ENCODE peak calls at places on chromosomes 12 and 14, in four cellular contexts. T, I, W and L are unnamed samples.

GRCh38 chr12:106303202-106303820 is 778 bp downstream of the TCP11L2 start:
- DNase-seq in I (peak; percentile 82), W (peak; percentile 85), T (peak; percentile 93), L (peak; percentile 83)

GRCh38 chr12:117188961-117189724 is 1.1 kb downstream of the FBXO21 start:
- DNase-seq in I (no peak), W (peak; percentile 61), T (no peak), L (no peak)

GRCh38 chr14:43621282-43621681 is 885.8 kb downstream of the FSCB start:
- DNase-seq in I (no peak), W (no peak), T (no peak), L (no peak)

GRCh38 chr14:88562831-88563686 is at the start of gene ZC3H14:
- DNase-seq in T (peak; percentile 96), W (peak; percentile 88), I (peak; percentile 89), L (peak; percentile 93)

GRCh38 chr12:508795-509194 is 49.1 kb downstream of the B4GALNT3 start:
- DNase-seq in W (no peak), T (no peak), I (peak; percentile 66), L (no peak)

GRCh38 chr14:92259613-92260357 is 63.2 kb upstream of the SLC24A4 start:
- DNase-seq in T (no peak), W (no peak), I (no peak), L (no peak)

GRCh38 chr14:82385043-82385442 is 851.4 kb upstream of the SEL1L start:
- DNase-seq in I (no peak), T (no peak), W (peak; percentile 0), L (no peak)

GRCh38 chr12:2963760-2964292 is 4.6 kb downstream of the TEAD4 start:
- DNase-seq in T (no peak), W (peak; percentile 18), I (no peak), L (no peak)

GRCh38 chr14:73935666-73936065 is 14.2 kb downstream of the FAM161B start:
- DNase-seq in I (no peak), W (peak; percentile 45), T (no peak), L (no peak)

GRCh38 chr14:100297320-100298300 is 8.6 kb downstream of the SLC25A29 start:
- DNase-seq in W (peak; percentile 89), T (no peak), I (no peak), L (no peak)

GRCh38 chr14:64702493-64703392 is 1.5 kb upstream of the PLEKHG3 start:
- DNase-seq in W (no peak), I (peak; percentile 80), T (no peak), L (no peak)

GRCh38 chr14:80996049-80996901 is 40.9 kb downstream of the TSHR start:
- DNase-seq in W (peak; percentile 93), T (no peak), I (peak; percentile 31), L (no peak)

GRCh38 chr14:77991128-77991772 is 178.9 kb upstream of the NRXN3 start:
- DNase-seq in I (no peak), W (no peak), T (peak; percentile 17), L (no peak)

GRCh38 chr12:89085421-89085820 is 266.9 kb downstream of the DUSP6 start:
- DNase-seq in W (no peak), T (no peak), I (no peak), L (no peak)

GRCh38 chr14:30572237-30572636 is 13.3 kb downstream of the G2E3 start:
- DNase-seq in I (no peak), W (no peak), T (no peak), L (no peak)

GRCh38 chr14:21039585-21040369 is 2.4 kb upstream of the RNASE7 start:
- DNase-seq in T (no peak), I (peak; percentile 37), W (peak; percentile 88), L (no peak)

GRCh38 chr12:86666311-86666710 is 410.1 kb upstream of the MGAT4C start:
- DNase-seq in T (no peak), I (no peak), W (peak; percentile 10), L (no peak)

GRCh38 chr14:32561520-32561919 is 232.4 kb downstream of the AKAP6 start:
- DNase-seq in I (no peak), T (no peak), W (peak; percentile 26), L (no peak)

GRCh38 chr14:99541677-99542470 is 60.7 kb downstream of the CCNK start:
- DNase-seq in T (no peak), I (no peak), W (no peak), L (no peak)

GRCh38 chr14:66752109-66752508 is 244.2 kb downstream of the GPHN start:
- DNase-seq in I (no peak), W (peak; percentile 3), T (no peak), L (no peak)

GRCh38 chr12:32418903-32419519 is 19.7 kb downstream of the FGD4 start:
- DNase-seq in I (no peak), W (no peak), T (peak; percentile 40), L (no peak)

GRCh38 chr12:132282950-132283771 is 46.2 kb downstream of the GALNT9 start:
- DNase-seq in T (no peak), W (no peak), I (peak; percentile 65), L (no peak)

GRCh38 chr12:95736631-95737030 is 53.9 kb downstream of the NTN4 start:
- DNase-seq in T (no peak), I (no peak), W (no peak), L (no peak)

GRCh38 chr14:88986146-88986841 is 161.8 kb downstream of the TTC8 start:
- DNase-seq in T (no peak), W (peak; percentile 91), I (peak; percentile 54), L (no peak)

GRCh38 chr12:101829639-101830390 is 944 bp downstream of the GNPTAB start:
- DNase-seq in I (peak; percentile 4), W (peak; percentile 17), T (no peak), L (no peak)

GRCh38 chr14:69398053-69398817 is at the start of the genes ERH and SLC39A9:
- DNase-seq in W (peak; percentile 98), I (peak; percentile 87), T (peak; percentile 96), L (peak; percentile 92)
- TF ChIP-seq CTCF in W (no peak), I (no peak), T (no peak), L (no peak)

DNA sequence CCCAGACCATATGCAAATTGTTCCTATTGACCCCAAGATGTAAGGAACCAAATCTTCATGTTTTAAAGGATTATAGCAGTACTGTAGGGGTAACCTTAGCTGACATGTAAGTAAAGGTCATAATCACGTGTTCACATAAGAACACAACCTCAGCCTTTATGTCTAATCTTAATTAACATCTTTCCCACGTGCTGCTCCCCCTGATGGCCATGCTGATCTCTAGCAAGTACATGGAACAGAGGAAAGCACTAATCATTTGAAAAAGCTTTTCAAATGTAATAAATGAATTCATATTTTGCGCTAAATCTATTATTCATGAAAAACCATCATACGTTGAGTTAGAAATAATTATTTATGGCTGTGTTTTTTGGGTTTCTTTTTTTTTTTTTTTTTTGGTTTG is 30.5 kb upstream of the ITPR2 start:
- DNase-seq in I (peak; percentile 4), W (peak; percentile 53), T (no peak), L (no peak)
- TF ChIP-seq CTCF in I (peak; percentile 19), W (peak; percentile 69), T (peak; percentile 34), L (peak; percentile 43)

GRCh38 chr12:69291278-69291593 is 51.9 kb downstream of the CPSF6 start:
- DNase-seq in I (no peak), T (no peak), W (no peak), L (no peak)
- TF ChIP-seq CTCF in I (no peak), T (no peak), W (no peak), L (peak; percentile 35)

DNA sequence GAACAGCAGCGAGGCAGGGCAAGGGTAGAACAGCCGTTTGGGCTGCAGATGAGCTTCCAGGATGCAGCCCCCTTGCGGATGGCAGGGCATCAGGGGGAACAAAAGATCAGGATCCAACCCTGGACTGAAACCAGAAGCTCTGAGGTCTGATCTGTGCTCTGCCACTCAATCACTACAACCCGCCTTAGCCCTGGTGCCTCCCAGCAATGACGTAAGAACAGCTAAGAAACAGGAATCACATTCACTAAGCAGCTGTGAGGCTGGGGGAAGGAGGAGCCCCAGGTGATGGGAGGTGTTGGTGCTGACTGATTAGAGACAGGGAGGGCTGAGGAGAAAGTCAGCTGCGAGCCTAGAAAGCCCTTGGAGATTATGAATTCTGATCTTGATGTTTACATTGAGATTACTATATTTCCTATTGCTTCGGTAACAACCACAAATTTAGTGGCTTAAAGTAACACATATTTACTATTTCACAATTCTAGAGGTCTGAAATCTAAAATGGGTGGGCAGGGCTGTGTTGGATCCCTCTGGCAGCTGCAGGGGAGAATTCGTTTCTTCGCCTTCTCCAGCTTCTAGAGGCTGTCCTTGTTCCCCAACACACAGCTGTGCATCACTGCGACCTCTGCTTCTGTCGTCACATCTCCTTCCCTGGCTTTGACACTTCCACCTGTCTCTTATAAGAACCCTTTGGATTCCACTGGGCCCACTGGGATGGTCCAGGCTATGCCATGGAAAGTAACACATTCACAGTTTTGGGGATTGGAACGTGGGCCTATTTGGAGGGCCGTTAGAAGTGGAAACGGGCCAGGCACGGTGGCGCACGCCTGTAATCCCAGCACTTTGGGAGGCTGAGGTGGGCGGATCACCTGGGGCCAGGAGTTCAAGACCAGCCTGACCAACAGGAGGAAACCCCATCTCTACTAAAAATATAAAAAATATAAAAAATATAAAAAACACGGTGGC is 6.1 kb upstream of the CD9 start:
- DNase-seq in W (peak; percentile 36), T (no peak), I (no peak), L (no peak)
- TF ChIP-seq CTCF in W (no peak), T (no peak), I (no peak), L (no peak)

GRCh38 chr12:14810167-14810952 is 3.6 kb downstream of the SMCO3 start:
- DNase-seq in T (no peak), W (no peak), I (no peak), L (no peak)

GRCh38 chr12:14814082-14814481 is at the start of gene SMCO3:
- DNase-seq in I (no peak), T (no peak), W (peak; percentile 31), L (no peak)

GRCh38 chr12:14811486-14811885 is 2.5 kb downstream of the SMCO3 start:
- DNase-seq in T (no peak), W (no peak), I (no peak), L (no peak)

GRCh38 chr12:14810953-14811483 is 3.0 kb downstream of the SMCO3 start:
- DNase-seq in T (no peak), W (peak; percentile 56), I (peak; percentile 57), L (no peak)
- TF ChIP-seq CTCF in T (peak; percentile 40), W (peak; percentile 74), I (peak; percentile 51), L (peak; percentile 38)

GRCh38 chr12:109926488-109927210 is 26.6 kb downstream of the TCHP start:
- DNase-seq in T (no peak), W (no peak), I (no peak), L (no peak)

GRCh38 chr12:109925185-109925835 is 25.2 kb downstream of the TCHP start:
- DNase-seq in T (no peak), I (no peak), W (no peak), L (no peak)

GRCh38 chr12:109930028-109930800 is 30.1 kb downstream of the TCHP start:
- DNase-seq in W (no peak), I (no peak), T (no peak), L (no peak)

GRCh38 chr12:109928058-109928656 is 28.1 kb downstream of the TCHP start:
- DNase-seq in W (no peak), T (no peak), I (no peak), L (no peak)

DNA sequence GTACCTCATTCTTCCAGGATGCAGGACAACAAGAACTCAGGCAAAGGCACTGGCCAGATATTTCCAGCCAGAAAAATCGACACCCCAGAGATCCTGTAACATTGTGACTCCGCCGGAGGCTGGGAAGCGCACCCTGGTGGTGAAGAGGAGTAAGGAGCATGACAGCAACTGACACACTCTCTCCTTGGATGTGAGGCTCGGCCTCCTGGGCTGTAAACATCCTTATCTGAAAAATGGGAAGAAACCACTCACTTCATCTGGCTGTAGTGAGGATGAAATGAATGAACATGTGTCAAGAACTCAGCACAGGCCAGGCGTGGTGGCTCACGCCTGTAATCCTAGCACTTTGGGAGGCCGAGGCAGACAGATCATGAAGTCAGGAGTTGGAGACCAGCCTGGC is 27.5 kb downstream of the TCHP start:
- DNase-seq in I (peak; percentile 53), W (peak; percentile 69), T (no peak), L (no peak)
- TF ChIP-seq CTCF in I (peak; percentile 51), W (peak; percentile 89), T (peak; percentile 73), L (peak; percentile 77)